ENCODE peak calls at places on chromosome 17, in five cellular contexts. F, C, W, D and G are unnamed samples.

GRCh38 chr17:17813055-17813724 is 23.6 kb downstream of the SREBF1 start:
- DNase-seq in D (no peak), F (no peak), C (no peak), W (no peak), G (no peak)

GRCh38 chr17:4849011-4849536 is 15.9 kb downstream of the MINK1 start:
- DNase-seq in F (peak), D (no peak), W (no peak), C (no peak), G (no peak)

GRCh38 chr17:77832180-77832560 is 126.3 kb upstream of the TNRC6C start:
- DNase-seq in C (no peak), D (no peak), F (no peak), W (no peak), G (no peak)

GRCh38 chr17:30349252-30349651 is 15.4 kb upstream of the TMIGD1 start:
- DNase-seq in W (no peak), C (no peak), F (no peak), D (no peak), G (no peak)

GRCh38 chr17:3603119-3603869 is 5.9 kb downstream of the TRPV1 start:
- DNase-seq in W (peak), C (peak), D (no peak), F (no peak), G (no peak)

GRCh38 chr17:17355426-17355825 is 52.3 kb downstream of the NT5M start:
- DNase-seq in D (no peak), W (no peak), C (no peak), F (no peak), G (no peak)

GRCh38 chr17:40341808-40342574 is 22.5 kb downstream of the GJD3 start:
- DNase-seq in C (peak), W (peak), F (peak), D (peak), G (peak)

GRCh38 chr17:40323731-40324650 is 15.0 kb downstream of the RARA start:
- DNase-seq in F (no peak), W (peak), D (peak), C (no peak), G (no peak)

GRCh38 chr17:71548540-71549190 is 572.2 kb upstream of the SOX9 start:
- DNase-seq in D (no peak), F (no peak), W (no peak), C (no peak), G (no peak)

DNA sequence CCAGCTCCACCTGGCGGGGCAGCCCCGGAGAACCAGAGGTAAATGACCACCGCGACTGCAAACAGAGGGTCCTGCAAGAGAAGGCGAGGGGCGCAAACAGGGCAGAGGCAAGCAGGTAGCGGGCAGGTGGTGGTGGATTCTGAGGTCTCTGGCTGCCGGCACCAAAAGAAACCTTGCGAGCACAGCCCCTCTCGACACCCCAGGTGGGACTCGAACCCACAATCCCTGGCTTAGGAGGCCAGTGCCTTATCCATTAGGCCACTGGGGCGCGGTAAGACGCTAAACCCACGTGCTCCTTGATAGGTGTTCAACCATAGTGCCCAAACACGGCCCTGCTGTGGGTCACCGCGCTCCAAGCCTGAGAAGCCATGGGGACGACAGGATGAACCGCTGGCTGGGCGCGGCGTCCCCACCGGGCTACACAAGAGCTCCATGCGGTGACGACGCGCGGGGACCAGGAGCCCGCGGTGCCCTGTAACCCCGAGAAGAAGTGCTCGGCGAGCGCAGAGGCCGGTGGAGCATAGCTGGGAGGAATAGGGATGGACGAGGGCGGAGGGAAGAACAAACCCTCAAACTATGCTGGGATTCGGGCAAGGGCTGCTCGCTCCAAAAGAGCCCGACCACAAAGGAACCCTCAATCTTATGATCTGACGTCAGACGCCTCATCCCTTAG is 12.4 kb downstream of the ATP5PD start:
- DNase-seq in D (peak), F (peak), W (peak), C (peak), G (peak)
- TF ChIP-seq CTCF in D (no peak), F (peak), W (no peak), C (peak), G (no peak)

GRCh38 chr17:6713130-6713917 is at the start of gene SLC13A5:
- DNase-seq in W (peak), C (no peak), F (peak), D (peak), G (peak)
- TF ChIP-seq CTCF in W (peak), C (peak), F (peak), D (peak), G (peak)

DNA sequence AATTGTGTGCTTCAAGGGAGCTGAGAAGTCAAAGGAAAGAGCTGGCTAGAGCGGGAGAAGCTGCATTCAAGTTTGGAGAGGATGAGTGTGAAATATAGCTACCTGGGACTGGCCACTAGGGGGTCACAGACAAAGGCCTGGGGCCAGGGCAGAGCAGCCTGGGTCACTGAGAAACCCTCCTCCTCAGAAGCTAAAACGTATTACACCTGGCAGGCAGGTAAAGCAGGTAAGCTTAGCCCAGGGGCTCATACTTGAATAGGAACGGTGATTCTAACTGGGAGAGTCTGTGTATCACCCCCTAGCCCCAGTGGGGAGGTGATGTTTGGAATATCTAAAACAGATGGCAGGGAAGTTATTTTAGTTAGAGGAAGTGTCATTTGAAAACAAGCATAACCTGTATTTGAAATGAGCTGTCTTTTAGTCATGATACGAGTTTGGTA is 6.8 kb downstream of the KRT37 start:
- DNase-seq in W (no peak), F (peak), C (no peak), D (no peak), G (no peak)
- TF ChIP-seq CTCF in W (peak), F (peak), C (peak), D (peak), G (peak)

DNA sequence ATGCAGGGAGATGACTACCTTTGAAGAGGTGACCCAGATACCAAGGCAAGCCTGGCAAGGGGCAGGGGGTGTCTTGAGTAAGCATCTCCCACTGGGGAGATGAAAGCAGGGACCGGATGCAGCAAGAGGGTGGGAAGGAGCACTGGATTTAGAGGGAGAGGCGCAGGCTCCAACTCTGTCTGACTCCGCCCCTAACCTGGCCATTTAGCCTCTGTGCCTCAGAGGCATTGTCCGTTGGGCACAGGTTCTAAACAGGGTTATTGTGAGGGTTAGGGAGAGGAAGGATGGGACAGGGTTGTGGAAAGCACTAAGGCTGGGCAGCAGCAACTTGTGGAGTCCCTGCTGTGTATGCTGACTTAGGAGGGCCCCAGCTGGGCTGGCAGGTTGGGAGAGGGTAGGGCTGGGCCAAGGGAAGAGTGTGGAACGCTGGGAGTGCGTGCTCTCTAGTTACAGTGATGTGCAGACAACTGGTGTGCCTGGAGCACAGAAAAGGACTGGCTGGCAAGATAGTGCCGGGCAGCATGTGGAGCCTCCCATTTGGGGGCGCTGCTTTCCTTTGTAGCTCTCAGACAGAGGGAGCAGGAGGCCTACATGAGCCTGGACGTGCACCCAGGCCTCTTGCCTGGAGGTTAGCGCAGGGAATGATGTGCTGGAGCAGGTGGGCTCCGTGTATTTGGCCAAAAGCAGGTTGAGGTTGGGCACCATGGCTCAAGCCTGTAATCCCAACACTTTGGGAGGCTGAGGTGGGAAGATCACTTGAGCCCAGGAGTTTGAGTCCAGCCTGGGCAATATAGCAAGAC is 26.2 kb downstream of the TBX2 start:
- DNase-seq in F (peak), D (no peak), C (no peak), W (no peak), G (no peak)
- TF ChIP-seq CTCF in F (peak), D (no peak), C (peak), W (no peak), G (no peak)

DNA sequence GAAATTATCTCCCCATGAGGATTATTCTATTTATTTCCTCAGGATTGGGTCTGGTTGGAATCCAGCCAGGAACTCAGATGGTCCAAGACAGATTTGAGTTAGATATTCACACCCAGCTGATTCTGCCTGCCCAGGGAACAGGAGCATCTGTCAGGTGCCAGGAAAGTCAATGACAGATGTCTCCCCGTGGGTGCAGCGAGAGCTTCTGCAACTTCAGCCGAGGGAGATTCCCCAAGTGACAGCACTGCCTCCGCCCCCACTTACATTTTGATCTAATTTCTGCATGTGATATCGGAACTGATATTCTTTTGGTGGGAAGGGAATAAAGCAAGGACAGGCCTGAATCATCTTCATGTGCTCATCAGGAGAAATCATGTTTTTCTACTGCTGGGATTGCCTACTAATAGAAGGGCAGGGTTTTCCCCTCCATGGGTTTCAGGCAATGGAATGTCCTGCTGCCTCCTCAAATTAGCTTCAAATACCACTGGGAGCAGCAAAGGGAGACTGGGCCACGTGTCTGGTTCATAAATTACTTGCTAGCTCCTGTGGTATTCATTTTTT is 15.7 kb upstream of the DHX8 start:
- DNase-seq in W (no peak), D (no peak), F (peak), C (peak), G (peak)
- TF ChIP-seq CTCF in W (no peak), D (no peak), F (no peak), C (no peak), G (no peak)

GRCh38 chr17:34436607-34437006 is 73.6 kb upstream of the CCL1 start:
- DNase-seq in C (no peak), D (no peak), W (no peak), F (no peak), G (no peak)
- TF ChIP-seq CTCF in C (no peak), D (no peak), W (no peak), F (no peak), G (no peak)

GRCh38 chr17:19785854-19786253 is 37.8 kb upstream of the ALDH3A1 start:
- DNase-seq in F (no peak), D (no peak), C (no peak), W (no peak), G (no peak)
- TF ChIP-seq CTCF in F (peak), D (no peak), C (peak), W (no peak), G (no peak)

DNA sequence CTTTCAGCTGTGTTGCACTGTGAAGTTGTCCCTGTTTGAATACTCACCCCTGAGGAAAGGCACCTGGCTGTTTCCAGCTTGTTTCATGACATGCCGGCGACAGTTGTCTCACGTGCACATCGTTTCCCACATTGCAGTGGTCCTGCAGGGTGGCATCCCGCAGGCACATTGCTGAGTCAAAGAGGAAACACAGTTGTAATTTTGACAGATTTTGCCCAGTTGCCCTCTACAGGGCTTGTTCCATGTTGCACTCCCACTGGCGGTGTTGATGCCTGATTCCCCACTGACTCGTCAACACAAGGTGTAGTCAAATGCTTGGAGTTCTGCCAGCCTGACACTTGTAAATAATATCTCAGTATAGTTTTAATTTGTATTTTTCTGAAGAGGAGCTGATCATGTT is 23.8 kb downstream of the EPN2 start:
- DNase-seq in F (peak), C (no peak), W (peak), D (no peak), G (no peak)
- TF ChIP-seq CTCF in F (no peak), C (peak), W (peak), D (no peak), G (no peak)

DNA sequence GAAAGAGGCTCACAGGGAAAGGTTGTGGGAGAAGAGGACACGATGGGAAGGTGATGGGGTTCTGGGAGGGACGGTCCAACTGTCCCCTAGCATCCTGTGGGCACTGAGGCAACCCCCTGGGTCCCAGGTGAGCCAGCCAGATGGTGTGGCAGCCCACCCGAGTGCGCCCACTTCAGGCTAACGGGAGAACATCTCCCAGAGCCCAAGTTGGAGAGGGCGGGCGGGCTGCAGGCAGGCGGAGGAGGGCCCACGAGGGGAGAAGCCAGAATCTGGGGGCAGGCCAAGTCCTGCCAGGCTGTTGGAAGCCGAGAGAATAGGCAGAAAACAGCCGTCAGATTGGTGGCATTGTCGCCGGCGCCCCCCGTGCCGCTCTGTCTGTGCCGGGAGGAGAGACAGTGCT is 13.8 kb upstream of the ABCC3 start:
- DNase-seq in C (no peak), F (peak), W (no peak), D (no peak), G (peak)
- TF ChIP-seq CTCF in C (peak), F (peak), W (peak), D (no peak), G (peak)

GRCh38 chr17:6893382-6894205 is 62.1 kb upstream of the TEKT1 start:
- DNase-seq in D (no peak), W (no peak), F (peak), C (no peak), G (no peak)

DNA sequence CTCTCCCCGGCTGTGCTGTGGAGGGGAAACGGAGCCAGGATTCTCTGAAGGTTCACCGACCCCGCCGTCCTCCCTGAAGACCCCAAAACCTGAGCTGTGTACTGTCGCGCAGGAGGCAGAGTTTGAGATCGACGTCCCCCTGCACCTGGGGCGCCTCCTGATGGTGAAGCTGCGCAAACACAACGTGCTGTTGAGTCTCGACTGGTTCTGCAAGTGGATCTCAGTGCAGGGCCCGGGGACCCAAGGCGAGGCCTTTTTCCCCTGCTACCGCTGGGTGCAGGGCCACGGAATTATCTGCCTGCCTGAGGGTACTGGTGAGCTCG is 62.6 kb upstream of the TEKT1 start:
- DNase-seq in D (no peak), F (peak), C (no peak), W (peak), G (peak)
- TF ChIP-seq CTCF in D (peak), F (peak), C (peak), W (peak), G (peak)